ENCODE peak calls at places on chromosomes 1 and 21, in eight cellular contexts. P is AG09309; L is heart right ventricle; K is CD8-positive, alpha-beta T cell; C is stomach; D is brain microvascular endothelial cell; Y is IMR-90; X is upper lobe of right lung. Z is an unnamed sample.

GRCh38 chr1:51799372-51799771 is 79.2 kb downstream of the NRDC start:
- DNase-seq in P (no peak), L (no peak), K (no peak), C (no peak), D (no peak), Y (no peak), X (no peak), Z (no peak)

GRCh38 chr1:214864896-214865688 is 217.4 kb upstream of the KCNK2 start:
- DNase-seq in P (no peak), L (no peak), K (no peak), C (no peak), D (peak; percentile 75), Y (peak; percentile 87), X (no peak), Z (no peak)

GRCh38 chr1:31102501-31102950 is 37.0 kb upstream of the PUM1 start:
- DNase-seq in P (peak; percentile 66), L (no peak), K (no peak), C (no peak), D (peak; percentile 69), Y (peak; percentile 69), X (no peak), Z (no peak)

GRCh38 chr1:7695181-7696117 is 75.6 kb upstream of the VAMP3 start:
- DNase-seq in P (no peak), L (no peak), K (no peak), C (no peak), D (no peak), Y (no peak), X (no peak), Z (no peak)

GRCh38 chr1:230899845-230900251 is 31.5 kb upstream of the C1orf198 start:
- DNase-seq in P (peak; percentile 94), L (no peak), K (no peak), C (no peak), D (peak; percentile 83), Y (peak; percentile 89), X (no peak), Z (no peak)

GRCh38 chr1:15120251-15120945 is 33.1 kb upstream of the TMEM51 start:
- DNase-seq in P (no peak), L (no peak), K (no peak), C (no peak), D (no peak), Y (no peak), X (no peak), Z (no peak)

GRCh38 chr1:63322944-63323865 is 838 bp downstream of the FOXD3 start:
- DNase-seq in P (no peak), L (no peak), K (peak; percentile 40), C (no peak), D (no peak), Y (no peak), X (no peak), Z (no peak)

GRCh38 chr1:41918450-41919043 is at the start of gene HIVEP3:
- DNase-seq in P (no peak), L (no peak), K (no peak), C (no peak), D (no peak), Y (no peak), X (no peak), Z (no peak)

GRCh38 chr1:225681231-225681630 is 28.3 kb upstream of the ENAH start:
- DNase-seq in P (no peak), L (no peak), K (no peak), C (no peak), D (no peak), Y (no peak), X (no peak), Z (no peak)

DNA sequence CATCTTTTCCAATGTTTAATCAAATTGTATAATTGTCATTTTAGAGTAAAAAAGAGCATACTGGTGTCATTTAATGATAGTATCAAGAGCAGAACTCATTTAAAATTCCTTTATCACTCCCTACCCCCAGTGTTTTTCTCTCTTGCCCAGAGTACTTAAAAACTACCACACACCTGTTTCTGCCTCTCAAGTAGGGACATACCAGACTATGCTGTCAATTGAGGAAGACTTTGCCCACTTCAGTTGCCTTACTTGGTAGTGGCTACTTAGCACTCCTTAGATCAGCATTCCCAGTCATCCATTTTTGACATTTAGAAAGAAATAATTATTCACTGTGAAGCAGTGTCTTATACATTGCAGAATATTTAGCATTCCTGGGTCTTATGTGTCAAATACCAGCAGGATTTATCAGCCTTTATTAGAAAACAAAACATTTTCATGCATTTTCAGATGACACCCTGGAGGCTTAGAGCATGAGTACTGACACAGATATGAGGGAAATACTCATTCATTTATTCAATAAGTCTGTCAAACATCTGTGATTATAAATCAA is 127.5 kb upstream of the RGS1 start:
- DNase-seq in P (no peak), L (no peak), K (no peak), C (no peak), D (no peak), Y (peak; percentile 12), X (no peak), Z (no peak)
- TF ChIP-seq CTCF in P (no peak), L (no peak), K (no peak), C (no peak), D (no peak), Y (no peak), X (no peak), Z (no peak)

GRCh38 chr1:229578168-229579100 is 19.9 kb upstream of the ABCB10 start:
- DNase-seq in P (no peak), L (no peak), K (no peak), C (no peak), D (no peak), Y (no peak), X (no peak), Z (no peak)
- TF ChIP-seq CTCF in P (no peak), L (no peak), K (peak; percentile 18), C (no peak), D (no peak), Y (no peak), X (no peak), Z (no peak)

DNA sequence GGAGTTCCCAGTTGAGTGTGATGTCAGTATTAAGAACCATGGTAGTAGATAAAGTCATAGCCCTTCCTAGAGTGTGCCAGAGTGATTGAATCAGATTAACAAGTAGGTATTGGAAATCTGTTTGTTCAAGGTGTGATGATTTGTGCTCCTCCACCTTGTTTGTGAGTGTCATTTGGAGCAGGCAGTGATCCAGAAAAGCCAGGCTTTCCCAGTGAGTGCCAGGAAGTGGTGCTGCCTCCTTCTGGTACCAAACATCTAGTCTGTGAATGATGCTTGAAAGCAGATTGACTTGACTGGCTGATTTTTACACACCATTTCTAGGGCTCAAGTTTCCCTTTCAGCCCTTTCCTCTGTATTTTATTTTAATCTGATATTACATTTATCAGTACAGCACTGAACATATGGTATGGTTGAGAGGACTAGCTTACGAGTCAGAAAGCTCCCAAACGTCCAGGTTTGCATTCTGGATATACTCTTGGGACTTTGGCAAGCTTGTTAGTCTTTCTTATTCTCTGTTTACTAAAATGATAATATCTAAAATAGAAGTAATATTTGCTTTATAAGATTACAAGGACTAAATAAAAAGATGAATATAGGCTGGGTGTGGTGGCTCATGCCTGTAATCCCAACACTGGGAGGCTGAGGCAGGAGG is 100.7 kb downstream of the PATJ start:
- DNase-seq in P (no peak), L (no peak), K (no peak), C (no peak), D (peak; percentile 32), Y (no peak), X (no peak), Z (no peak)
- TF ChIP-seq CTCF in P (peak; percentile 20), L (peak; percentile 12), K (no peak), C (no peak), D (peak; percentile 56), Y (peak; percentile 18), X (no peak), Z (no peak)

GRCh38 chr1:73401666-73402065 is 796.3 kb downstream of the LRRIQ3 start:
- DNase-seq in P (no peak), L (no peak), K (no peak), C (no peak), D (no peak), Y (peak; percentile 0), X (no peak), Z (no peak)
- TF ChIP-seq CTCF in P (no peak), L (no peak), K (no peak), C (no peak), D (no peak), Y (no peak), X (no peak), Z (no peak)

GRCh38 chr1:167128261-167129227 is 34.7 kb downstream of the STYXL2 start:
- DNase-seq in P (no peak), L (no peak), K (no peak), C (no peak), D (no peak), Y (no peak), X (no peak), Z (no peak)
- TF ChIP-seq CTCF in P (no peak), L (no peak), K (peak; percentile 41), C (no peak), D (no peak), Y (no peak), X (no peak), Z (no peak)

GRCh38 chr1:56029329-56030003 is 549.9 kb downstream of the PLPP3 start:
- DNase-seq in P (no peak), L (no peak), K (no peak), C (no peak), D (no peak), Y (peak; percentile 5), X (no peak), Z (no peak)
- TF ChIP-seq CTCF in P (no peak), L (no peak), K (no peak), C (no peak), D (no peak), Y (no peak), X (no peak), Z (no peak)

GRCh38 chr1:44812822-44813543 is 4.7 kb downstream of the BTBD19 start:
- DNase-seq in P (no peak), L (no peak), K (no peak), C (no peak), D (no peak), Y (no peak), X (peak; percentile 73), Z (no peak)
- TF ChIP-seq CTCF in P (no peak), L (no peak), K (no peak), C (no peak), D (no peak), Y (no peak), X (no peak), Z (no peak)

GRCh38 chr21:36798461-36798860 is 99.5 kb downstream of the SIM2 start:
- DNase-seq in P (no peak), L (no peak), K (no peak), C (no peak), D (no peak), Y (no peak), X (no peak), Z (no peak)
- TF ChIP-seq CTCF in P (no peak), L (no peak), K (no peak), C (no peak), D (no peak), Y (no peak), X (no peak), Z (no peak)

GRCh38 chr1:185670187-185670627 is 64.0 kb upstream of the HMCN1 start:
- DNase-seq in P (no peak), L (peak; percentile 55), K (peak; percentile 63), C (peak; percentile 48), D (peak; percentile 62), Y (peak; percentile 55), X (no peak), Z (no peak)
- TF ChIP-seq CTCF in P (peak; percentile 80), L (peak; percentile 71), K (peak; percentile 69), C (peak; percentile 40), D (peak; percentile 83), Y (peak; percentile 72), X (peak; percentile 50), Z (no peak)

Z was measured in omental fat pad.